ENCODE peak calls at places on chromosomes 4 and X, in six cellular contexts. R is RWPE1; H is caudate nucleus; B is CD4-positive, alpha-beta T cell; V is dermis blood vessel endothelial cell; G is nephron progenitor cell. Y is an unnamed sample.

GRCh38 chr4:81030617-81031388 is at the start of gene BMP3:
- DNase-seq in R (no peak), H (no peak), B (no peak), V (no peak), G (peak; percentile 60), Y (peak; percentile 60)

GRCh38 chr4:101022151-101023024 is 324.9 kb downstream of the PPP3CA start:
- DNase-seq in R (no peak), H (no peak), B (no peak), V (peak; percentile 17), G (no peak), Y (no peak)

GRCh38 chrX:109902665-109903064 is 100.2 kb upstream of the TMEM164 start:
- DNase-seq in R (no peak), H (no peak), B (no peak), V (no peak), G (no peak), Y (no peak)

GRCh38 chrX:97039363-97040029 is 155.8 kb downstream of the RPA4 start:
- DNase-seq in R (no peak), H (no peak), B (no peak), V (peak; percentile 79), G (no peak), Y (peak; percentile 53)

GRCh38 chr4:116469582-116469981 is 615.8 kb downstream of the TRAM1L1 start:
- DNase-seq in R (no peak), H (no peak), B (no peak), V (no peak), G (no peak), Y (no peak)

GRCh38 chr4:52548818-52549570 is 110.1 kb downstream of the USP46 start:
- DNase-seq in R (no peak), H (no peak), B (no peak), V (no peak), G (no peak), Y (no peak)

GRCh38 chr4:105457997-105458396 is 15.9 kb downstream of the PPA2 start:
- DNase-seq in R (no peak), H (no peak), B (no peak), V (no peak), G (no peak), Y (no peak)

GRCh38 chr4:75555294-75556164 is at the start of gene ODAPH:
- DNase-seq in R (peak; percentile 72), H (no peak), B (no peak), V (no peak), G (no peak), Y (no peak)

GRCh38 chr4:126939401-126939800 is 693.4 kb upstream of the INTU start:
- DNase-seq in R (no peak), H (no peak), B (no peak), V (no peak), G (no peak), Y (no peak)

GRCh38 chr4:146522862-146523205 is 1.1 kb upstream of the SLC10A7 start:
- DNase-seq in R (peak; percentile 5), H (no peak), B (no peak), V (peak; percentile 42), G (no peak), Y (no peak)

GRCh38 chrX:22196151-22196550 is 76.6 kb upstream of the CBLL2 start:
- DNase-seq in R (no peak), H (no peak), B (no peak), V (no peak), G (no peak), Y (no peak)

GRCh38 chrX:10633722-10634121 is 13.3 kb upstream of the MID1 start:
- DNase-seq in R (peak; percentile 63), H (no peak), B (no peak), V (peak; percentile 91), G (no peak), Y (no peak)

GRCh38 chrX:43949669-43950068 is 23.5 kb downstream of the NDP start:
- DNase-seq in R (no peak), H (peak; percentile 28), B (peak; percentile 15), V (peak; percentile 46), G (peak; percentile 59), Y (no peak)

GRCh38 chr4:91997045-91997444 is 306.7 kb upstream of the GRID2 start:
- DNase-seq in R (no peak), H (no peak), B (no peak), V (no peak), G (no peak), Y (no peak)

GRCh38 chr4:87030606-87031441 is 96.0 kb downstream of the AFF1 start:
- DNase-seq in R (no peak), H (no peak), B (no peak), V (no peak), G (peak; percentile 22), Y (no peak)

GRCh38 chr4:151031831-151032605 is 16.9 kb upstream of the LRBA start:
- DNase-seq in R (peak; percentile 61), H (no peak), B (no peak), V (peak; percentile 93), G (no peak), Y (no peak)

GRCh38 chr4:113435893-113436292 is 325.6 kb downstream of the CAMK2D start:
- DNase-seq in R (peak; percentile 86), H (no peak), B (no peak), V (peak; percentile 94), G (no peak), Y (peak; percentile 72)

GRCh38 chr4:5237086-5237485 is 185.8 kb downstream of the STK32B start:
- DNase-seq in R (no peak), H (no peak), B (no peak), V (no peak), G (no peak), Y (no peak)

GRCh38 chrX:1239681-1240142 is 27.3 kb upstream of the CRLF2 start:
- DNase-seq in R (no peak), H (no peak), B (no peak), V (no peak), G (no peak), Y (peak; percentile 80)